ENCODE peak calls at places on chromosomes 2 and 18, in ten cellular contexts. One of them, this sample, is unnamed.

GRCh38 chr2:86622409-86622877 is 1.2 kb downstream of the RNF103 start:
- DNase-seq in lower lobe of right lung: peak; percentile 60
- DNase-seq in AG04450: no peak
- DNase-seq in activated CD4-positive, alpha-beta T cell treated with anti-CD3 and anti-CD28 coated beads for 48 hours: peak; percentile 43
- DNase-seq in stromal cell of bone marrow: no peak
- DNase-seq in A549: no peak
- DNase-seq in thyroid gland: peak; percentile 52
- DNase-seq in HEK293T: peak; percentile 12
- DNase-seq in A172: peak; percentile 25
- DNase-seq in neuronal stem cell: peak; percentile 14
- DNase-seq in this sample: peak; percentile 28

GRCh38 chr18:7038330-7038846 is 79.2 kb downstream of the LAMA1 start:
- DNase-seq in lower lobe of right lung: peak; percentile 62
- DNase-seq in AG04450: peak; percentile 94
- DNase-seq in activated CD4-positive, alpha-beta T cell treated with anti-CD3 and anti-CD28 coated beads for 48 hours: peak; percentile 15
- DNase-seq in stromal cell of bone marrow: peak; percentile 99
- DNase-seq in A549: no peak
- DNase-seq in thyroid gland: peak; percentile 91
- DNase-seq in HEK293T: peak; percentile 65
- DNase-seq in A172: peak; percentile 92
- DNase-seq in neuronal stem cell: peak; percentile 45
- DNase-seq in this sample: peak; percentile 88

GRCh38 chr2:36356990-36357505 is 1.5 kb downstream of the CRIM1 start:
- DNase-seq in lower lobe of right lung: no peak
- DNase-seq in AG04450: no peak
- DNase-seq in activated CD4-positive, alpha-beta T cell treated with anti-CD3 and anti-CD28 coated beads for 48 hours: peak; percentile 52
- DNase-seq in stromal cell of bone marrow: no peak
- DNase-seq in A549: no peak
- DNase-seq in thyroid gland: peak; percentile 26
- DNase-seq in HEK293T: no peak
- DNase-seq in A172: no peak
- DNase-seq in neuronal stem cell: no peak
- DNase-seq in this sample: no peak

GRCh38 chr2:208830203-208830602 is 423.6 kb downstream of the PTH2R start:
- DNase-seq in lower lobe of right lung: no peak
- DNase-seq in AG04450: no peak
- DNase-seq in activated CD4-positive, alpha-beta T cell treated with anti-CD3 and anti-CD28 coated beads for 48 hours: no peak
- DNase-seq in stromal cell of bone marrow: no peak
- DNase-seq in A549: no peak
- DNase-seq in thyroid gland: no peak
- DNase-seq in HEK293T: no peak
- DNase-seq in A172: no peak
- DNase-seq in neuronal stem cell: no peak
- DNase-seq in this sample: no peak

GRCh38 chr2:85179541-85179940 is 46.3 kb downstream of the TCF7L1 start:
- DNase-seq in lower lobe of right lung: no peak
- DNase-seq in AG04450: no peak
- DNase-seq in activated CD4-positive, alpha-beta T cell treated with anti-CD3 and anti-CD28 coated beads for 48 hours: no peak
- DNase-seq in stromal cell of bone marrow: no peak
- DNase-seq in A549: no peak
- DNase-seq in thyroid gland: peak; percentile 48
- DNase-seq in HEK293T: no peak
- DNase-seq in A172: no peak
- DNase-seq in neuronal stem cell: no peak
- DNase-seq in this sample: no peak

GRCh38 chr2:218733615-218734021 is 23.0 kb downstream of the TTLL4 start:
- DNase-seq in lower lobe of right lung: peak; percentile 66
- DNase-seq in AG04450: no peak
- DNase-seq in activated CD4-positive, alpha-beta T cell treated with anti-CD3 and anti-CD28 coated beads for 48 hours: peak; percentile 28
- DNase-seq in stromal cell of bone marrow: peak; percentile 61
- DNase-seq in A549: peak; percentile 10
- DNase-seq in thyroid gland: no peak
- DNase-seq in HEK293T: no peak
- DNase-seq in A172: peak; percentile 46
- DNase-seq in neuronal stem cell: no peak
- DNase-seq in this sample: no peak

GRCh38 chr18:59719533-59720325 is 22.5 kb upstream of the CCBE1 start:
- DNase-seq in lower lobe of right lung: no peak
- DNase-seq in AG04450: peak; percentile 58
- DNase-seq in activated CD4-positive, alpha-beta T cell treated with anti-CD3 and anti-CD28 coated beads for 48 hours: no peak
- DNase-seq in stromal cell of bone marrow: peak; percentile 93
- DNase-seq in A549: no peak
- DNase-seq in thyroid gland: no peak
- DNase-seq in HEK293T: no peak
- DNase-seq in A172: peak; percentile 80
- DNase-seq in neuronal stem cell: no peak
- DNase-seq in this sample: no peak

GRCh38 chr2:284896-285492 is 2.9 kb downstream of the ALKAL2 start:
- DNase-seq in lower lobe of right lung: no peak
- DNase-seq in AG04450: no peak
- DNase-seq in activated CD4-positive, alpha-beta T cell treated with anti-CD3 and anti-CD28 coated beads for 48 hours: no peak
- DNase-seq in stromal cell of bone marrow: no peak
- DNase-seq in A549: no peak
- DNase-seq in thyroid gland: no peak
- DNase-seq in HEK293T: no peak
- DNase-seq in A172: no peak
- DNase-seq in neuronal stem cell: no peak
- DNase-seq in this sample: peak; percentile 50

GRCh38 chr18:3340682-3341097 is 78.8 kb downstream of the MYL12B start:
- DNase-seq in lower lobe of right lung: no peak
- DNase-seq in AG04450: no peak
- DNase-seq in activated CD4-positive, alpha-beta T cell treated with anti-CD3 and anti-CD28 coated beads for 48 hours: no peak
- DNase-seq in stromal cell of bone marrow: no peak
- DNase-seq in A549: no peak
- DNase-seq in thyroid gland: no peak
- DNase-seq in HEK293T: peak; percentile 18
- DNase-seq in A172: peak; percentile 55
- DNase-seq in neuronal stem cell: no peak
- DNase-seq in this sample: no peak

GRCh38 chr2:241008711-241009121 is 10.3 kb downstream of the SNED1 start:
- DNase-seq in lower lobe of right lung: no peak
- DNase-seq in AG04450: no peak
- DNase-seq in activated CD4-positive, alpha-beta T cell treated with anti-CD3 and anti-CD28 coated beads for 48 hours: no peak
- DNase-seq in stromal cell of bone marrow: no peak
- DNase-seq in A549: no peak
- DNase-seq in thyroid gland: no peak
- DNase-seq in HEK293T: no peak
- DNase-seq in A172: no peak
- DNase-seq in neuronal stem cell: no peak
- DNase-seq in this sample: peak; percentile 3

GRCh38 chr2:161243312-161243711 is 64.9 kb upstream of the PSMD14 start:
- DNase-seq in lower lobe of right lung: no peak
- DNase-seq in AG04450: no peak
- DNase-seq in activated CD4-positive, alpha-beta T cell treated with anti-CD3 and anti-CD28 coated beads for 48 hours: no peak
- DNase-seq in stromal cell of bone marrow: no peak
- DNase-seq in A549: no peak
- DNase-seq in thyroid gland: no peak
- DNase-seq in HEK293T: no peak
- DNase-seq in A172: no peak
- DNase-seq in neuronal stem cell: no peak
- DNase-seq in this sample: no peak

This sample was measured in prostate gland.